ENCODE peak calls at places on chromosomes 4 and X, in ten cellular contexts. One of them, this sample, is unnamed.

GRCh38 chr4:118225521-118225920 is 127.3 kb downstream of the PRSS12 start:
- DNase-seq in HT-29: no peak
- DNase-seq in M059J: no peak
- DNase-seq in stimulated activated CD4-positive, alpha-beta T cell treated with anti-CD3 and anti-CD28 coated beads, Interleukin-15, amount 100 ng/mL, for 1 hour: no peak
- DNase-seq in effector memory CD8-positive, alpha-beta T cell: no peak
- DNase-seq in Calu3: no peak
- DNase-seq in naive thymus-derived CD4-positive, alpha-beta T cell: no peak
- DNase-seq in dorsolateral prefrontal cortex: no peak
- DNase-seq in activated T-cell treated with anti-CD3 and anti-CD28 coated beads for 48 hours: no peak
- DNase-seq in activated CD4-positive, alpha-beta T cell treated with anti-CD3 and anti-CD28 coated beads, Interleukin-2, amount 50 U/mL, for 1 hour: no peak
- DNase-seq in this sample: no peak

GRCh38 chr4:108135549-108136209 is 33.1 kb downstream of the LEF1 start:
- DNase-seq in HT-29: no peak
- DNase-seq in M059J: no peak
- DNase-seq in stimulated activated CD4-positive, alpha-beta T cell treated with anti-CD3 and anti-CD28 coated beads, Interleukin-15, amount 100 ng/mL, for 1 hour: no peak
- DNase-seq in effector memory CD8-positive, alpha-beta T cell: no peak
- DNase-seq in Calu3: no peak
- DNase-seq in naive thymus-derived CD4-positive, alpha-beta T cell: no peak
- DNase-seq in dorsolateral prefrontal cortex: no peak
- DNase-seq in activated T-cell treated with anti-CD3 and anti-CD28 coated beads for 48 hours: no peak
- DNase-seq in activated CD4-positive, alpha-beta T cell treated with anti-CD3 and anti-CD28 coated beads, Interleukin-2, amount 50 U/mL, for 1 hour: no peak
- DNase-seq in this sample: no peak

GRCh38 chrX:106564986-106565385 is 46.8 kb upstream of the RADX start:
- DNase-seq in HT-29: no peak
- DNase-seq in M059J: no peak
- DNase-seq in stimulated activated CD4-positive, alpha-beta T cell treated with anti-CD3 and anti-CD28 coated beads, Interleukin-15, amount 100 ng/mL, for 1 hour: no peak
- DNase-seq in effector memory CD8-positive, alpha-beta T cell: no peak
- DNase-seq in Calu3: no peak
- DNase-seq in naive thymus-derived CD4-positive, alpha-beta T cell: no peak
- DNase-seq in dorsolateral prefrontal cortex: no peak
- DNase-seq in activated T-cell treated with anti-CD3 and anti-CD28 coated beads for 48 hours: no peak
- DNase-seq in activated CD4-positive, alpha-beta T cell treated with anti-CD3 and anti-CD28 coated beads, Interleukin-2, amount 50 U/mL, for 1 hour: no peak
- DNase-seq in this sample: no peak

GRCh38 chrX:6941041-6941440 is 206.5 kb upstream of the STS start:
- DNase-seq in HT-29: no peak
- DNase-seq in M059J: peak; percentile 51
- DNase-seq in stimulated activated CD4-positive, alpha-beta T cell treated with anti-CD3 and anti-CD28 coated beads, Interleukin-15, amount 100 ng/mL, for 1 hour: no peak
- DNase-seq in effector memory CD8-positive, alpha-beta T cell: no peak
- DNase-seq in Calu3: no peak
- DNase-seq in naive thymus-derived CD4-positive, alpha-beta T cell: no peak
- DNase-seq in dorsolateral prefrontal cortex: no peak
- DNase-seq in activated T-cell treated with anti-CD3 and anti-CD28 coated beads for 48 hours: no peak
- DNase-seq in activated CD4-positive, alpha-beta T cell treated with anti-CD3 and anti-CD28 coated beads, Interleukin-2, amount 50 U/mL, for 1 hour: no peak
- DNase-seq in this sample: no peak

GRCh38 chr4:54959656-54960055 is 165.7 kb downstream of the KDR start:
- DNase-seq in HT-29: no peak
- DNase-seq in M059J: peak; percentile 55
- DNase-seq in stimulated activated CD4-positive, alpha-beta T cell treated with anti-CD3 and anti-CD28 coated beads, Interleukin-15, amount 100 ng/mL, for 1 hour: no peak
- DNase-seq in effector memory CD8-positive, alpha-beta T cell: no peak
- DNase-seq in Calu3: no peak
- DNase-seq in naive thymus-derived CD4-positive, alpha-beta T cell: no peak
- DNase-seq in dorsolateral prefrontal cortex: no peak
- DNase-seq in activated T-cell treated with anti-CD3 and anti-CD28 coated beads for 48 hours: no peak
- DNase-seq in activated CD4-positive, alpha-beta T cell treated with anti-CD3 and anti-CD28 coated beads, Interleukin-2, amount 50 U/mL, for 1 hour: no peak
- DNase-seq in this sample: peak; percentile 92

GRCh38 chr4:167176723-167177367 is 57.4 kb downstream of the SPOCK3 start:
- DNase-seq in HT-29: no peak
- DNase-seq in M059J: no peak
- DNase-seq in stimulated activated CD4-positive, alpha-beta T cell treated with anti-CD3 and anti-CD28 coated beads, Interleukin-15, amount 100 ng/mL, for 1 hour: no peak
- DNase-seq in effector memory CD8-positive, alpha-beta T cell: no peak
- DNase-seq in Calu3: no peak
- DNase-seq in naive thymus-derived CD4-positive, alpha-beta T cell: no peak
- DNase-seq in dorsolateral prefrontal cortex: no peak
- DNase-seq in activated T-cell treated with anti-CD3 and anti-CD28 coated beads for 48 hours: no peak
- DNase-seq in activated CD4-positive, alpha-beta T cell treated with anti-CD3 and anti-CD28 coated beads, Interleukin-2, amount 50 U/mL, for 1 hour: no peak
- DNase-seq in this sample: no peak

GRCh38 chrX:31320740-31321139 is 248.9 kb upstream of the FTHL17 start:
- DNase-seq in HT-29: no peak
- DNase-seq in M059J: no peak
- DNase-seq in stimulated activated CD4-positive, alpha-beta T cell treated with anti-CD3 and anti-CD28 coated beads, Interleukin-15, amount 100 ng/mL, for 1 hour: no peak
- DNase-seq in effector memory CD8-positive, alpha-beta T cell: no peak
- DNase-seq in Calu3: no peak
- DNase-seq in naive thymus-derived CD4-positive, alpha-beta T cell: no peak
- DNase-seq in dorsolateral prefrontal cortex: no peak
- DNase-seq in activated T-cell treated with anti-CD3 and anti-CD28 coated beads for 48 hours: no peak
- DNase-seq in activated CD4-positive, alpha-beta T cell treated with anti-CD3 and anti-CD28 coated beads, Interleukin-2, amount 50 U/mL, for 1 hour: no peak
- DNase-seq in this sample: no peak

GRCh38 chr4:108611360-108611759 is 9.0 kb upstream of the RPL34 start:
- DNase-seq in HT-29: no peak
- DNase-seq in M059J: no peak
- DNase-seq in stimulated activated CD4-positive, alpha-beta T cell treated with anti-CD3 and anti-CD28 coated beads, Interleukin-15, amount 100 ng/mL, for 1 hour: no peak
- DNase-seq in effector memory CD8-positive, alpha-beta T cell: no peak
- DNase-seq in Calu3: no peak
- DNase-seq in naive thymus-derived CD4-positive, alpha-beta T cell: no peak
- DNase-seq in dorsolateral prefrontal cortex: no peak
- DNase-seq in activated T-cell treated with anti-CD3 and anti-CD28 coated beads for 48 hours: no peak
- DNase-seq in activated CD4-positive, alpha-beta T cell treated with anti-CD3 and anti-CD28 coated beads, Interleukin-2, amount 50 U/mL, for 1 hour: no peak
- DNase-seq in this sample: no peak

GRCh38 chrX:97070346-97070745 is 186.6 kb downstream of the RPA4 start:
- DNase-seq in HT-29: no peak
- DNase-seq in M059J: no peak
- DNase-seq in stimulated activated CD4-positive, alpha-beta T cell treated with anti-CD3 and anti-CD28 coated beads, Interleukin-15, amount 100 ng/mL, for 1 hour: no peak
- DNase-seq in effector memory CD8-positive, alpha-beta T cell: no peak
- DNase-seq in Calu3: no peak
- DNase-seq in naive thymus-derived CD4-positive, alpha-beta T cell: no peak
- DNase-seq in dorsolateral prefrontal cortex: no peak
- DNase-seq in activated T-cell treated with anti-CD3 and anti-CD28 coated beads for 48 hours: no peak
- DNase-seq in activated CD4-positive, alpha-beta T cell treated with anti-CD3 and anti-CD28 coated beads, Interleukin-2, amount 50 U/mL, for 1 hour: no peak
- DNase-seq in this sample: no peak

This sample was measured in HS-27A.